ENCODE peak calls at places on chromosomes 3 and 15, in eight cellular contexts. One of them, this sample, is unnamed.
A peak's percentile ranks its signal among the peaks of the same experiment; 100 is the strongest.

GRCh38 chr3:126267169-126267975 is 87.0 kb upstream of the ALDH1L1 start:
- DNase-seq in AG04450: peak; percentile 84
- DNase-seq in cardiac muscle cell: peak; percentile 98
- DNase-seq in CD8-positive, alpha-beta T cell: no peak
- DNase-seq in HL-60: peak; percentile 36
- DNase-seq in WERI-Rb-1: no peak
- DNase-seq in lower lobe of right lung: peak; percentile 88
- DNase-seq in tibial artery: peak; percentile 84
- DNase-seq in this sample: no peak

GRCh38 chr15:45268135-45268534 is 16.1 kb downstream of the SLC28A2 start:
- DNase-seq in tibial artery: no peak
- DNase-seq in CD8-positive, alpha-beta T cell: no peak
- DNase-seq in WERI-Rb-1: peak; percentile 35
- DNase-seq in HL-60: peak; percentile 7
- DNase-seq in cardiac muscle cell: no peak
- DNase-seq in lower lobe of right lung: no peak
- DNase-seq in AG04450: no peak
- DNase-seq in this sample: peak; percentile 51

GRCh38 chr3:153244961-153245360 is 82.9 kb downstream of the RAP2B start:
- DNase-seq in AG04450: no peak
- DNase-seq in HL-60: no peak
- DNase-seq in WERI-Rb-1: no peak
- DNase-seq in tibial artery: no peak
- DNase-seq in CD8-positive, alpha-beta T cell: no peak
- DNase-seq in lower lobe of right lung: no peak
- DNase-seq in cardiac muscle cell: peak; percentile 45
- DNase-seq in this sample: no peak

GRCh38 chr3:29486087-29486486 is 205.2 kb downstream of the RBMS3 start:
- DNase-seq in WERI-Rb-1: no peak
- DNase-seq in HL-60: no peak
- DNase-seq in CD8-positive, alpha-beta T cell: no peak
- DNase-seq in AG04450: peak; percentile 15
- DNase-seq in lower lobe of right lung: no peak
- DNase-seq in cardiac muscle cell: peak; percentile 94
- DNase-seq in tibial artery: no peak
- DNase-seq in this sample: no peak

GRCh38 chr3:108322352-108322751 is 26.0 kb downstream of the HHLA2 start:
- DNase-seq in CD8-positive, alpha-beta T cell: peak; percentile 50
- DNase-seq in WERI-Rb-1: no peak
- DNase-seq in cardiac muscle cell: no peak
- DNase-seq in HL-60: no peak
- DNase-seq in tibial artery: no peak
- DNase-seq in lower lobe of right lung: no peak
- DNase-seq in AG04450: no peak
- DNase-seq in this sample: no peak

GRCh38 chr3:23263796-23264195 is 60.7 kb downstream of the UBE2E2 start:
- DNase-seq in lower lobe of right lung: no peak
- DNase-seq in cardiac muscle cell: peak; percentile 29
- DNase-seq in AG04450: no peak
- DNase-seq in WERI-Rb-1: no peak
- DNase-seq in HL-60: no peak
- DNase-seq in tibial artery: no peak
- DNase-seq in CD8-positive, alpha-beta T cell: no peak
- DNase-seq in this sample: no peak

GRCh38 chr3:107525101-107525953 is 2.6 kb downstream of the BBX start:
- DNase-seq in cardiac muscle cell: peak; percentile 42
- DNase-seq in tibial artery: peak; percentile 45
- DNase-seq in CD8-positive, alpha-beta T cell: peak; percentile 52
- DNase-seq in AG04450: no peak
- DNase-seq in HL-60: peak; percentile 43
- DNase-seq in lower lobe of right lung: peak; percentile 47
- DNase-seq in WERI-Rb-1: peak; percentile 28
- DNase-seq in this sample: peak; percentile 33

GRCh38 chr15:44550256-44550655 is 13.3 kb downstream of the EIF3J start:
- DNase-seq in cardiac muscle cell: peak; percentile 58
- DNase-seq in lower lobe of right lung: no peak
- DNase-seq in HL-60: no peak
- DNase-seq in AG04450: no peak
- DNase-seq in CD8-positive, alpha-beta T cell: no peak
- DNase-seq in WERI-Rb-1: no peak
- DNase-seq in tibial artery: no peak
- DNase-seq in this sample: no peak

GRCh38 chr3:192467230-192468186 is 259.8 kb downstream of the FGF12 start:
- DNase-seq in WERI-Rb-1: peak; percentile 18
- DNase-seq in CD8-positive, alpha-beta T cell: peak; percentile 50
- DNase-seq in AG04450: peak; percentile 15
- DNase-seq in lower lobe of right lung: no peak
- DNase-seq in tibial artery: peak; percentile 57
- DNase-seq in HL-60: peak; percentile 33
- DNase-seq in cardiac muscle cell: peak; percentile 63
- DNase-seq in this sample: peak; percentile 56

GRCh38 chr15:78685157-78685830 is 44.3 kb upstream of the CHRNB4 start:
- DNase-seq in WERI-Rb-1: no peak
- DNase-seq in AG04450: no peak
- DNase-seq in lower lobe of right lung: no peak
- DNase-seq in tibial artery: no peak
- DNase-seq in cardiac muscle cell: no peak
- DNase-seq in HL-60: no peak
- DNase-seq in CD8-positive, alpha-beta T cell: no peak
- DNase-seq in this sample: no peak

GRCh38 chr3:57983734-57984518 is 24.3 kb upstream of the FLNB start:
- DNase-seq in HL-60: peak; percentile 87
- DNase-seq in AG04450: peak; percentile 66
- DNase-seq in lower lobe of right lung: peak; percentile 66
- DNase-seq in cardiac muscle cell: peak; percentile 90
- DNase-seq in WERI-Rb-1: peak; percentile 26
- DNase-seq in CD8-positive, alpha-beta T cell: no peak
- DNase-seq in tibial artery: peak; percentile 72
- DNase-seq in this sample: peak; percentile 98

GRCh38 chr3:4827767-4828166 is 151.5 kb upstream of the BHLHE40 start:
- DNase-seq in CD8-positive, alpha-beta T cell: no peak
- DNase-seq in cardiac muscle cell: no peak
- DNase-seq in AG04450: no peak
- DNase-seq in WERI-Rb-1: no peak
- DNase-seq in tibial artery: no peak
- DNase-seq in lower lobe of right lung: no peak
- DNase-seq in HL-60: no peak
- DNase-seq in this sample: no peak

GRCh38 chr3:39347586-39347876 is 18.0 kb downstream of the CCR8 start:
- DNase-seq in HL-60: no peak
- DNase-seq in AG04450: no peak
- DNase-seq in lower lobe of right lung: no peak
- DNase-seq in cardiac muscle cell: no peak
- DNase-seq in CD8-positive, alpha-beta T cell: no peak
- DNase-seq in tibial artery: no peak
- DNase-seq in WERI-Rb-1: no peak
- DNase-seq in this sample: no peak

GRCh38 chr3:55519016-55519415 is 31.9 kb upstream of the WNT5A start:
- DNase-seq in AG04450: no peak
- DNase-seq in CD8-positive, alpha-beta T cell: no peak
- DNase-seq in tibial artery: no peak
- DNase-seq in cardiac muscle cell: no peak
- DNase-seq in HL-60: no peak
- DNase-seq in WERI-Rb-1: no peak
- DNase-seq in lower lobe of right lung: no peak
- DNase-seq in this sample: no peak

GRCh38 chr15:64246364-64247189 is 83.8 kb upstream of the PPIB start:
- DNase-seq in lower lobe of right lung: no peak
- DNase-seq in tibial artery: no peak
- DNase-seq in HL-60: peak; percentile 48
- DNase-seq in CD8-positive, alpha-beta T cell: no peak
- DNase-seq in cardiac muscle cell: peak; percentile 85
- DNase-seq in AG04450: peak; percentile 51
- DNase-seq in WERI-Rb-1: peak; percentile 50
- DNase-seq in this sample: no peak

GRCh38 chr15:63595066-63595465 is 2.1 kb upstream of the FBXL22 start:
- DNase-seq in lower lobe of right lung: no peak
- DNase-seq in tibial artery: no peak
- DNase-seq in cardiac muscle cell: no peak
- DNase-seq in HL-60: no peak
- DNase-seq in CD8-positive, alpha-beta T cell: no peak
- DNase-seq in WERI-Rb-1: no peak
- DNase-seq in AG04450: no peak
- DNase-seq in this sample: no peak

GRCh38 chr3:49554639-49555265 is 475 bp downstream of the BSN start:
- DNase-seq in WERI-Rb-1: no peak
- DNase-seq in CD8-positive, alpha-beta T cell: no peak
- DNase-seq in tibial artery: no peak
- DNase-seq in cardiac muscle cell: no peak
- DNase-seq in AG04450: no peak
- DNase-seq in HL-60: no peak
- DNase-seq in lower lobe of right lung: peak; percentile 66
- DNase-seq in this sample: peak; percentile 34

GRCh38 chr3:55750525-55750924 is 263.4 kb upstream of the WNT5A start:
- DNase-seq in cardiac muscle cell: peak; percentile 58
- DNase-seq in tibial artery: no peak
- DNase-seq in lower lobe of right lung: peak; percentile 78
- DNase-seq in WERI-Rb-1: no peak
- DNase-seq in AG04450: peak; percentile 45
- DNase-seq in HL-60: no peak
- DNase-seq in CD8-positive, alpha-beta T cell: no peak
- DNase-seq in this sample: no peak

GRCh38 chr3:9395570-9396300 is 1.7 kb upstream of the SETD5 start:
- DNase-seq in lower lobe of right lung: no peak
- DNase-seq in WERI-Rb-1: no peak
- DNase-seq in AG04450: no peak
- DNase-seq in tibial artery: no peak
- DNase-seq in HL-60: no peak
- DNase-seq in cardiac muscle cell: peak; percentile 16
- DNase-seq in CD8-positive, alpha-beta T cell: no peak
- DNase-seq in this sample: no peak

GRCh38 chr3:38985981-38986380 is 65.8 kb downstream of the SCN11A start:
- DNase-seq in tibial artery: peak; percentile 22
- DNase-seq in HL-60: no peak
- DNase-seq in cardiac muscle cell: peak; percentile 6
- DNase-seq in lower lobe of right lung: peak; percentile 62
- DNase-seq in WERI-Rb-1: no peak
- DNase-seq in AG04450: no peak
- DNase-seq in CD8-positive, alpha-beta T cell: no peak
- DNase-seq in this sample: no peak

GRCh38 chr3:127158614-127159221 is 34.2 kb upstream of the PRR23E start:
- DNase-seq in cardiac muscle cell: peak; percentile 38
- DNase-seq in lower lobe of right lung: no peak
- DNase-seq in HL-60: no peak
- DNase-seq in WERI-Rb-1: peak; percentile 63
- DNase-seq in CD8-positive, alpha-beta T cell: no peak
- DNase-seq in tibial artery: no peak
- DNase-seq in AG04450: no peak
- DNase-seq in this sample: no peak

GRCh38 chr3:38519000-38519399 is 22.9 kb downstream of the EXOG start:
- DNase-seq in CD8-positive, alpha-beta T cell: no peak
- DNase-seq in cardiac muscle cell: no peak
- DNase-seq in WERI-Rb-1: no peak
- DNase-seq in tibial artery: no peak
- DNase-seq in HL-60: no peak
- DNase-seq in AG04450: no peak
- DNase-seq in lower lobe of right lung: no peak
- DNase-seq in this sample: no peak

GRCh38 chr3:50580683-50581458 is 11.5 kb downstream of the HEMK1 start:
- DNase-seq in lower lobe of right lung: no peak
- DNase-seq in CD8-positive, alpha-beta T cell: no peak
- DNase-seq in WERI-Rb-1: no peak
- DNase-seq in AG04450: no peak
- DNase-seq in cardiac muscle cell: no peak
- DNase-seq in tibial artery: no peak
- DNase-seq in HL-60: no peak
- DNase-seq in this sample: no peak
- H3K27ac ChIP-seq in lower lobe of right lung: peak overlapping the region; percentile 86
- H3K27ac ChIP-seq in CD8-positive, alpha-beta T cell: no peak overlapping the region
- H3K27ac ChIP-seq in WERI-Rb-1: no peak overlapping the region
- H3K27ac ChIP-seq in AG04450: no peak overlapping the region
- H3K27ac ChIP-seq in cardiac muscle cell: no peak overlapping the region
- H3K27ac ChIP-seq in tibial artery: no peak overlapping the region
- H3K27ac ChIP-seq in HL-60: no peak overlapping the region
- H3K27ac ChIP-seq in this sample: no peak overlapping the region

GRCh38 chr15:43143203-43143941 is 10.0 kb downstream of the TMEM62 start:
- DNase-seq in WERI-Rb-1: no peak
- DNase-seq in tibial artery: no peak
- DNase-seq in HL-60: no peak
- DNase-seq in lower lobe of right lung: no peak
- DNase-seq in AG04450: no peak
- DNase-seq in CD8-positive, alpha-beta T cell: no peak
- DNase-seq in cardiac muscle cell: no peak
- DNase-seq in this sample: no peak

GRCh38 chr15:43150171-43150929 is 17.0 kb downstream of the TMEM62 start:
- DNase-seq in CD8-positive, alpha-beta T cell: no peak
- DNase-seq in WERI-Rb-1: no peak
- DNase-seq in lower lobe of right lung: no peak
- DNase-seq in tibial artery: no peak
- DNase-seq in HL-60: no peak
- DNase-seq in cardiac muscle cell: peak; percentile 84
- DNase-seq in AG04450: peak; percentile 78
- DNase-seq in this sample: peak; percentile 36

GRCh38 chr15:43146187-43146586 is 12.8 kb downstream of the TMEM62 start:
- DNase-seq in lower lobe of right lung: no peak
- DNase-seq in AG04450: no peak
- DNase-seq in CD8-positive, alpha-beta T cell: no peak
- DNase-seq in cardiac muscle cell: no peak
- DNase-seq in tibial artery: no peak
- DNase-seq in WERI-Rb-1: no peak
- DNase-seq in HL-60: no peak
- DNase-seq in this sample: no peak

DNA sequence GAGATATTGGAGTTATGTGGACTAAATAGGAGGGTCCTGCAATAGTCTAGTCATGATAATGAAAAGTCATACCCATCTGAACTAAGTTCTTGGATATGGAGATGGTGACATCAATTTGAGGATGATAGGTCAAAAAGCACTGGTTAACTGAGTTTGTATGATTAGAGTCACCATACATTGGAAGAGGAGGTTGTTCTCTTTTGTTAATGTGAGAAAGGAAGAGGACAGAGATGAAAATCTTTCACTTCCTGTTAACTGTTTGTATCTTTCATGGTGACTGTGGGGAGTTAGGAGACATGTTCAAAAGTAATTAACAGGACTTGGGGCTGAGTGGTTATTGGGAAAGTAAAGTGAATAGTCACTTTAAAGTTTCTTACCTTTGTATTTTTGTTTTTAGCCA is 11.1 kb downstream of the TMEM62 start:
- DNase-seq in cardiac muscle cell: no peak
- DNase-seq in tibial artery: no peak
- DNase-seq in lower lobe of right lung: no peak
- DNase-seq in HL-60: no peak
- DNase-seq in CD8-positive, alpha-beta T cell: no peak
- DNase-seq in AG04450: no peak
- DNase-seq in WERI-Rb-1: no peak
- DNase-seq in this sample: no peak
- H3K4me3 ChIP-seq in cardiac muscle cell: no peak overlapping the region
- H3K4me3 ChIP-seq in tibial artery: no peak overlapping the region
- H3K4me3 ChIP-seq in lower lobe of right lung: no peak overlapping the region
- H3K4me3 ChIP-seq in HL-60: no peak overlapping the region
- H3K4me3 ChIP-seq in CD8-positive, alpha-beta T cell: no peak overlapping the region
- H3K4me3 ChIP-seq in AG04450: no peak overlapping the region
- H3K4me3 ChIP-seq in WERI-Rb-1: no peak overlapping the region
- H3K4me3 ChIP-seq in this sample: no peak overlapping the region

GRCh38 chr15:70576276-70576675 is 187.1 kb downstream of the UACA start:
- DNase-seq in lower lobe of right lung: no peak
- DNase-seq in AG04450: no peak
- DNase-seq in CD8-positive, alpha-beta T cell: no peak
- DNase-seq in HL-60: no peak
- DNase-seq in tibial artery: no peak
- DNase-seq in cardiac muscle cell: no peak
- DNase-seq in WERI-Rb-1: no peak
- DNase-seq in this sample: no peak
- H3K27ac ChIP-seq in lower lobe of right lung: no peak overlapping the region
- H3K27ac ChIP-seq in AG04450: no peak overlapping the region
- H3K27ac ChIP-seq in CD8-positive, alpha-beta T cell: no peak overlapping the region
- H3K27ac ChIP-seq in HL-60: no peak overlapping the region
- H3K27ac ChIP-seq in tibial artery: no peak overlapping the region
- H3K27ac ChIP-seq in cardiac muscle cell: no peak overlapping the region
- H3K27ac ChIP-seq in WERI-Rb-1: no peak overlapping the region
- H3K27ac ChIP-seq in this sample: no peak overlapping the region

GRCh38 chr3:43999920-44000319 is 241.8 kb upstream of the TOPAZ1 start:
- DNase-seq in cardiac muscle cell: no peak
- DNase-seq in HL-60: no peak
- DNase-seq in tibial artery: no peak
- DNase-seq in WERI-Rb-1: no peak
- DNase-seq in AG04450: no peak
- DNase-seq in CD8-positive, alpha-beta T cell: no peak
- DNase-seq in lower lobe of right lung: no peak
- DNase-seq in this sample: no peak
- H3K4me3 ChIP-seq in cardiac muscle cell: no peak overlapping the region
- H3K4me3 ChIP-seq in HL-60: no peak overlapping the region
- H3K4me3 ChIP-seq in tibial artery: no peak overlapping the region
- H3K4me3 ChIP-seq in WERI-Rb-1: peak overlapping the region; percentile 54
- H3K4me3 ChIP-seq in AG04450: peak overlapping the region; percentile 58
- H3K4me3 ChIP-seq in CD8-positive, alpha-beta T cell: no peak overlapping the region
- H3K4me3 ChIP-seq in lower lobe of right lung: peak overlapping the region; percentile 59
- H3K4me3 ChIP-seq in this sample: no peak overlapping the region